ENCODE peak calls at places on chromosome 2, in seven cellular contexts. F is keratinocyte, L is mesendoderm, R is fibroblast of lung, Q is astrocyte, O is HCT116, B is NT2/D1. C is an unnamed sample.

GRCh38 chr2:138059967-138060635 is 95.8 kb downstream of the HNMT start:
- DNase-seq in F (peak; percentile 92), L (no peak), R (peak; percentile 75), Q (peak; percentile 95), O (no peak), B (no peak), C (peak; percentile 39)

GRCh38 chr2:216571909-216572513 is 61.2 kb upstream of the IGFBP2 start:
- DNase-seq in F (no peak), L (no peak), R (no peak), Q (no peak), O (no peak), B (no peak), C (no peak)

GRCh38 chr2:205386109-205386508 is 296.2 kb upstream of the NRP2 start:
- DNase-seq in F (no peak), L (no peak), R (peak; percentile 81), Q (peak; percentile 56), O (no peak), B (no peak), C (peak; percentile 50)

GRCh38 chr2:118750959-118751565 is 96.4 kb downstream of the EN1 start:
- DNase-seq in F (peak; percentile 30), L (no peak), R (peak; percentile 4), Q (peak; percentile 85), O (no peak), B (no peak), C (no peak)

GRCh38 chr2:239308696-239309397 is 92.0 kb downstream of the HDAC4 start:
- DNase-seq in F (no peak), L (no peak), R (peak; percentile 82), Q (no peak), O (no peak), B (no peak), C (peak; percentile 85)

GRCh38 chr2:239193925-239194687 is 206.7 kb downstream of the HDAC4 start:
- DNase-seq in F (no peak), L (peak; percentile 48), R (no peak), Q (no peak), O (no peak), B (no peak), C (no peak)

GRCh38 chr2:176445831-176446433 is 176.7 kb downstream of the MTX2 start:
- DNase-seq in F (no peak), L (no peak), R (peak; percentile 56), Q (peak; percentile 68), O (no peak), B (no peak), C (peak; percentile 22)

GRCh38 chr2:240626531-240627300 is 1.4 kb downstream of the GPR35 start:
- DNase-seq in F (no peak), L (no peak), R (no peak), Q (no peak), O (no peak), B (no peak), C (no peak)

GRCh38 chr2:239820836-239821693 is 204.1 kb downstream of the NDUFA10 start:
- DNase-seq in F (no peak), L (no peak), R (no peak), Q (no peak), O (no peak), B (no peak), C (no peak)

GRCh38 chr2:236743623-236744280 is 174.1 kb downstream of the ACKR3 start:
- DNase-seq in F (no peak), L (no peak), R (peak; percentile 57), Q (peak; percentile 100), O (no peak), B (no peak), C (peak; percentile 67)

GRCh38 chr2:3073196-3073595 is 304.4 kb downstream of the EIPR1 start:
- DNase-seq in F (no peak), L (no peak), R (no peak), Q (no peak), O (no peak), B (no peak), C (no peak)

GRCh38 chr2:203650860-203651613 is 55.4 kb upstream of the CD28 start:
- DNase-seq in F (no peak), L (peak; percentile 73), R (peak; percentile 75), Q (peak; percentile 52), O (peak; percentile 37), B (no peak), C (peak; percentile 81)

GRCh38 chr2:160392201-160392600 is 101.4 kb downstream of the RBMS1 start:
- DNase-seq in F (no peak), L (no peak), R (peak; percentile 72), Q (no peak), O (no peak), B (no peak), C (no peak)

GRCh38 chr2:189312643-189313042 is 128.6 kb upstream of the WDR75 start:
- DNase-seq in F (no peak), L (peak; percentile 37), R (no peak), Q (no peak), O (no peak), B (no peak), C (no peak)

GRCh38 chr2:60172801-60173200 is 380.7 kb downstream of the BCL11A start:
- DNase-seq in F (no peak), L (no peak), R (no peak), Q (no peak), O (no peak), B (no peak), C (no peak)

GRCh38 chr2:13858626-13859025 is 773.9 kb upstream of the LRATD1 start:
- DNase-seq in F (no peak), L (peak; percentile 3), R (peak; percentile 78), Q (peak; percentile 49), O (no peak), B (no peak), C (peak; percentile 56)

GRCh38 chr2:29782531-29782930 is 138.9 kb downstream of the ALK start:
- DNase-seq in F (no peak), L (no peak), R (no peak), Q (no peak), O (no peak), B (no peak), C (no peak)
- H3K4me3 ChIP-seq in F (no peak overlapping the region), L (no peak overlapping the region), R (no peak overlapping the region), Q (no peak overlapping the region), O (no peak overlapping the region), B (no peak overlapping the region), C (no peak overlapping the region)

GRCh38 chr2:219003267-219003634 is 10.0 kb upstream of the CRYBA2 start:
- DNase-seq in F (no peak), L (no peak), R (no peak), Q (no peak), O (no peak), B (no peak), C (no peak)

GRCh38 chr2:219001577-219002394 is 8.6 kb upstream of the CRYBA2 start:
- DNase-seq in F (peak; percentile 13), L (peak; percentile 56), R (no peak), Q (no peak), O (peak; percentile 40), B (no peak), C (no peak)

GRCh38 chr2:219001100-219001576 is 7.9 kb upstream of the CRYBA2 start:
- DNase-seq in F (no peak), L (peak; percentile 32), R (no peak), Q (no peak), O (no peak), B (no peak), C (no peak)

GRCh38 chr2:219003979-219004378 is 10.8 kb upstream of the CRYBA2 start:
- DNase-seq in F (no peak), L (no peak), R (no peak), Q (no peak), O (no peak), B (no peak), C (no peak)

DNA sequence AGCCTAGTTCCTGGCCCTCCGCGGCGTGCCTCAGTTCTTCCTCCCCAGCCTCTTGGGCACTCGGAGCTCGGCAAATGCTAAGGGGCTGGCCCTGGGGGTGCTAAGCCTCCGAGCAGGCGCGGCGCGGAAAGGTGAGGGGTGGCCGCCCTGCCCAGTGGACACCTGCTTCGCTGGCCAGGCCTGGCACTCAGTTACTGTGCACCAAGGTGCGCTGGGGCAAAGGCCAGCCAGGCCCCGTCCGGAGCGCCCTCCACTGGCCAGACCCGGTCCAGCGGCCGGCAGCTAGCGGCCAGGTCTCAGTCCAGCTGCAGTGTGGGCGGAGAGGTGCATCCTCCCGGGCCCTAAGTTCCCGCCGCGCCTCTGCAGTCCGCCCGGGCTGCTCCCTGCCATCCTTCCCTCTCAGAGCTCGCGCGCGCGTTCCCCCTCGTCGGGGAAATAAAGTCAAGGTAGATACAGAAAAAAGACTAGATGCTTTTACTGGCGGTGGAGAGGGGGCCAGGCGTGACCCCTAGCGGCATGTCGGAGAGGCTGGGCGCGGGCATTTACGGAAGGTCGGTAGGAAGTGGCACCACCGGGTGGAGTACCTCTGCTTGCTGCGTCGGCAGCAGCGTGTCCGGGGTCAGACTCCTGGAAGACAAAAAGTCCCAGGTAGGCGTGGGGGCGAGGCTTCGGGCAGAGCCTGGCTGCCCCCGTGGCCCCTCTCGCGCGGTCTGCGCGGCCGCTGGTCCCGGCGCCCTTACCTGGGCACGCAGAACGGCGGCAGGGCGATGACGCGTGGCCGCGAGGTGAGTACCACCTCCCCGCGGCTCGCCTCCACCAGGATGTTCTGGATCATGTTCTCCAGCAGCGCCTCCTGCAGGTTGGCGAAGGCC is 9.4 kb upstream of the CRYBA2 start:
- DNase-seq in F (no peak), L (peak; percentile 87), R (peak; percentile 8), Q (no peak), O (peak; percentile 60), B (peak; percentile 63), C (no peak)
- H3K9ac ChIP-seq in F (no peak overlapping the region), L (peak overlapping the region; percentile 59), R (no peak overlapping the region), Q (no peak overlapping the region), O (peak overlapping the region; percentile 64), B (peak overlapping the region; percentile 15), C (no peak overlapping the region)

DNA sequence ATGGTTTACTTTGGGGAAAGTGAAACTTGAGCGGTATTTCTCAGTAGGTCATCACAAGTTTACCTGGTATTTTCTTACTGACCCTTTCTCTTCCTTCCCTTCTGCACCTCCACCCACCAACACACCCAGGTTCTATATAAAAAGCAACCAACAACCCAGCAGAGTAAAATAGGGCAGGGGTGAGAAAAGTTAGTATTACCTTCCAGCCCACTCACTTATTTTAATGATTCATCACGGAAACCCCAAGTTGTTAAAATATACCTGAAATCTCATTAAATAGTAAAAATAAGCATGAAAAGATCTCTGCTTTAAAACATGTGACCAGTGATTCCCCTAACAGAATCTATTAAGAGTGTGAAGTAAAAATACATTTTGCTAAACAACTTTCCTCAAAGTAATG is 306.1 kb downstream of the ZEB2 start:
- DNase-seq in F (no peak), L (no peak), R (no peak), Q (no peak), O (no peak), B (no peak), C (no peak)
- H3K4me3 ChIP-seq in F (no peak overlapping the region), L (no peak overlapping the region), R (no peak overlapping the region), Q (no peak overlapping the region), O (no peak overlapping the region), B (no peak overlapping the region), C (no peak overlapping the region)

GRCh38 chr2:26177122-26177521 is 4.2 kb downstream of the GAREM2 start:
- DNase-seq in F (no peak), L (no peak), R (no peak), Q (no peak), O (no peak), B (no peak), C (no peak)

GRCh38 chr2:26179446-26179907 is 6.6 kb downstream of the GAREM2 start:
- DNase-seq in F (no peak), L (peak; percentile 76), R (no peak), Q (no peak), O (no peak), B (peak; percentile 56), C (no peak)

GRCh38 chr2:26175716-26176615 is 3.1 kb downstream of the GAREM2 start:
- DNase-seq in F (no peak), L (no peak), R (no peak), Q (no peak), O (no peak), B (no peak), C (no peak)

GRCh38 chr2:26178246-26178645 is 5.4 kb downstream of the GAREM2 start:
- DNase-seq in F (no peak), L (no peak), R (no peak), Q (no peak), O (no peak), B (no peak), C (no peak)

GRCh38 chr2:26178746-26179436 is 6.0 kb downstream of the GAREM2 start:
- DNase-seq in F (no peak), L (peak; percentile 63), R (no peak), Q (no peak), O (no peak), B (no peak), C (peak; percentile 61)
- H3K9ac ChIP-seq in F (no peak overlapping the region), L (peak overlapping the region; percentile 72), R (no peak overlapping the region), Q (peak overlapping the region; percentile 27), O (no peak overlapping the region), B (peak overlapping the region; percentile 51), C (peak overlapping the region; percentile 73)